ENCODE peak calls at places on chromosomes 1 and 21, in six cellular contexts. One of them, this sample, is unnamed.

GRCh38 chr1:181251001-181251712 is 162.7 kb downstream of the IER5 start:
- DNase-seq in left ventricle myocardium inferior: no peak
- DNase-seq in K562: no peak
- DNase-seq in SJSA1: no peak
- DNase-seq in PC-9: peak; percentile 25
- DNase-seq in fibroblast of lung: peak; percentile 85
- DNase-seq in this sample: peak; percentile 6

GRCh38 chr1:159826436-159827101 is at the start of gene SLAMF8:
- DNase-seq in K562: no peak
- DNase-seq in left ventricle myocardium inferior: peak; percentile 36
- DNase-seq in SJSA1: no peak
- DNase-seq in fibroblast of lung: no peak
- DNase-seq in PC-9: no peak
- DNase-seq in this sample: no peak

GRCh38 chr1:103496014-103496635 is 29.4 kb upstream of the RNPC3 start:
- DNase-seq in PC-9: no peak
- DNase-seq in SJSA1: no peak
- DNase-seq in left ventricle myocardium inferior: no peak
- DNase-seq in K562: no peak
- DNase-seq in fibroblast of lung: peak; percentile 72
- DNase-seq in this sample: no peak

GRCh38 chr1:113153116-113153803 is 80.3 kb downstream of the LRIG2 start:
- DNase-seq in K562: no peak
- DNase-seq in SJSA1: no peak
- DNase-seq in fibroblast of lung: no peak
- DNase-seq in left ventricle myocardium inferior: no peak
- DNase-seq in PC-9: no peak
- DNase-seq in this sample: peak; percentile 51

GRCh38 chr1:41726899-41727748 is 191.6 kb downstream of the HIVEP3 start:
- DNase-seq in PC-9: no peak
- DNase-seq in K562: no peak
- DNase-seq in SJSA1: no peak
- DNase-seq in fibroblast of lung: no peak
- DNase-seq in left ventricle myocardium inferior: peak; percentile 78
- DNase-seq in this sample: no peak

GRCh38 chr1:100924212-100924611 is 28.3 kb downstream of the SLC30A7 start:
- DNase-seq in left ventricle myocardium inferior: no peak
- DNase-seq in K562: no peak
- DNase-seq in PC-9: no peak
- DNase-seq in fibroblast of lung: peak; percentile 12
- DNase-seq in SJSA1: no peak
- DNase-seq in this sample: peak; percentile 4

GRCh38 chr1:54813479-54814147 is 12.5 kb upstream of the TTC22 start:
- DNase-seq in SJSA1: no peak
- DNase-seq in fibroblast of lung: no peak
- DNase-seq in left ventricle myocardium inferior: no peak
- DNase-seq in K562: no peak
- DNase-seq in PC-9: no peak
- DNase-seq in this sample: no peak

GRCh38 chr1:15997637-15998280 is 6.3 kb upstream of the SRARP start:
- DNase-seq in PC-9: no peak
- DNase-seq in K562: no peak
- DNase-seq in fibroblast of lung: no peak
- DNase-seq in SJSA1: no peak
- DNase-seq in left ventricle myocardium inferior: no peak
- DNase-seq in this sample: no peak

GRCh38 chr1:165352442-165353293 is 3.8 kb downstream of the LMX1A start:
- DNase-seq in fibroblast of lung: no peak
- DNase-seq in SJSA1: no peak
- DNase-seq in K562: no peak
- DNase-seq in left ventricle myocardium inferior: no peak
- DNase-seq in PC-9: no peak
- DNase-seq in this sample: no peak

GRCh38 chr1:178726545-178726944 is 1.5 kb downstream of the RALGPS2 start:
- DNase-seq in fibroblast of lung: no peak
- DNase-seq in PC-9: no peak
- DNase-seq in SJSA1: no peak
- DNase-seq in K562: no peak
- DNase-seq in left ventricle myocardium inferior: no peak
- DNase-seq in this sample: no peak

GRCh38 chr1:41975121-41975520 is 56.4 kb upstream of the HIVEP3 start:
- DNase-seq in fibroblast of lung: no peak
- DNase-seq in left ventricle myocardium inferior: no peak
- DNase-seq in PC-9: no peak
- DNase-seq in SJSA1: no peak
- DNase-seq in K562: no peak
- DNase-seq in this sample: no peak

GRCh38 chr1:224539971-224540370 is 76.1 kb upstream of the CNIH3 start:
- DNase-seq in SJSA1: no peak
- DNase-seq in left ventricle myocardium inferior: no peak
- DNase-seq in fibroblast of lung: peak; percentile 55
- DNase-seq in K562: no peak
- DNase-seq in PC-9: no peak
- DNase-seq in this sample: no peak

GRCh38 chr1:9242338-9242969 is 7.9 kb downstream of the H6PD start:
- DNase-seq in fibroblast of lung: peak; percentile 66
- DNase-seq in left ventricle myocardium inferior: peak; percentile 86
- DNase-seq in K562: no peak
- DNase-seq in PC-9: no peak
- DNase-seq in SJSA1: no peak
- DNase-seq in this sample: no peak

GRCh38 chr1:245475961-245476522 is 321.3 kb downstream of the KIF26B start:
- DNase-seq in left ventricle myocardium inferior: no peak
- DNase-seq in PC-9: no peak
- DNase-seq in fibroblast of lung: peak; percentile 51
- DNase-seq in K562: no peak
- DNase-seq in SJSA1: no peak
- DNase-seq in this sample: no peak

GRCh38 chr21:35969281-35969680 is 91.0 kb downstream of the SETD4 start:
- DNase-seq in PC-9: no peak
- DNase-seq in fibroblast of lung: no peak
- DNase-seq in left ventricle myocardium inferior: no peak
- DNase-seq in SJSA1: no peak
- DNase-seq in K562: no peak
- DNase-seq in this sample: no peak

GRCh38 chr1:15714438-15715136 is 21.5 kb upstream of the SLC25A34 start:
- DNase-seq in K562: no peak
- DNase-seq in PC-9: no peak
- DNase-seq in SJSA1: no peak
- DNase-seq in left ventricle myocardium inferior: no peak
- DNase-seq in fibroblast of lung: peak; percentile 96
- DNase-seq in this sample: no peak

DNA sequence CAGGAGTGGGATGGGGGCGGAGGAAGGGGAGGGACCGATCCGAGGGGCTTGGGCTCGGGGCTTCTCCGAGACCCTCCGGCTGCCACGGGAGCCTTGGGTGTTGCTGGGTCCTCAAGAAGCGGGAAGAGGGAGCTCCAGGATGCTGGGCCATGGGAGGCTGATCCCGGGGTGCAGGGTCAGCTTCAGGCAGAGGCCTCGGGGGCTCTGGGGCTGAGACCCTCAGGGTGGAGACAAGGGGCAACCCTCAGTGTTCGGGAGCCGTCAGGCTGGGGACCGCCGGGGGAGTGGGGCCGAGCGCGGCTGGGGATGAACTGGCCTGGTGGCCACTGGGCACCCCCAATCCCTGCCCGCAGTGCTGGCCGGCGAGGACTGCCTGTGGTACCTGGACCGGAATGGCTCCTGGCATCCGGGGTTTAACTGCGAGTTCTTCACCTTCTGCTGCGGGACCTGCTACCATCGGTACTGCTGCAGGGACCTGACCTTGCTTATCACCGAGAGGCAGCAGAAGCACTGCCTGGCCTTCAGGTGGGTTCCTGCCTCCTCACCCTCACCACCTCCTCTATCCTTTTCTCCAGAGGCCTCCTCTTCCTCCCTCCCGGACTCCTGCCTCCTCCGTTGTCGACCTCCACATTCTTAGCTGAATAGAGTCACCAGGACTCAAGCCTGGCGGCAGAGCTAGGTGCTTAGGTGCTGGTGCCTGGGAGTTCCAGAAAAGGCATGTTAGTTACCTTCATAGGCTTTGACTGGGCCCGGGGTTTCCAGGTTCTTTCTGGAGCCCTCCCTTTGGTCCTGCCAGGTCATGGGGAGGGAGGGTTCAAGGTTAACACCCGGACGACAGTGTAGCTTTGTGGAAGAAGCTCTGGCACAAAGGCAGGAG is 632 bp downstream of the SHISA4 start:
- DNase-seq in SJSA1: no peak
- DNase-seq in left ventricle myocardium inferior: no peak
- DNase-seq in K562: no peak
- DNase-seq in fibroblast of lung: no peak
- DNase-seq in PC-9: no peak
- DNase-seq in this sample: no peak
- H3K4me3 ChIP-seq in SJSA1: peak overlapping the region; percentile 62
- H3K4me3 ChIP-seq in left ventricle myocardium inferior: peak overlapping the region; percentile 93
- H3K4me3 ChIP-seq in K562: peak overlapping the region; percentile 14
- H3K4me3 ChIP-seq in fibroblast of lung: peak overlapping the region; percentile 70
- H3K4me3 ChIP-seq in PC-9: peak overlapping the region; percentile 88
- H3K4me3 ChIP-seq in this sample: peak overlapping the region; percentile 64

GRCh38 chr1:226589008-226589733 is 40.6 kb downstream of the STUM start:
- DNase-seq in fibroblast of lung: no peak
- DNase-seq in PC-9: no peak
- DNase-seq in SJSA1: no peak
- DNase-seq in K562: no peak
- DNase-seq in left ventricle myocardium inferior: no peak
- DNase-seq in this sample: no peak

GRCh38 chr1:226586650-226587443 is 38.3 kb downstream of the STUM start:
- DNase-seq in SJSA1: no peak
- DNase-seq in K562: no peak
- DNase-seq in fibroblast of lung: no peak
- DNase-seq in PC-9: no peak
- DNase-seq in left ventricle myocardium inferior: no peak
- DNase-seq in this sample: no peak

GRCh38 chr1:226588484-226588883 is 39.9 kb downstream of the STUM start:
- DNase-seq in SJSA1: no peak
- DNase-seq in fibroblast of lung: no peak
- DNase-seq in PC-9: no peak
- DNase-seq in left ventricle myocardium inferior: no peak
- DNase-seq in K562: no peak
- DNase-seq in this sample: no peak

GRCh38 chr1:226593541-226593940 is 45.0 kb downstream of the STUM start:
- DNase-seq in PC-9: no peak
- DNase-seq in fibroblast of lung: no peak
- DNase-seq in SJSA1: no peak
- DNase-seq in K562: no peak
- DNase-seq in left ventricle myocardium inferior: no peak
- DNase-seq in this sample: no peak

DNA sequence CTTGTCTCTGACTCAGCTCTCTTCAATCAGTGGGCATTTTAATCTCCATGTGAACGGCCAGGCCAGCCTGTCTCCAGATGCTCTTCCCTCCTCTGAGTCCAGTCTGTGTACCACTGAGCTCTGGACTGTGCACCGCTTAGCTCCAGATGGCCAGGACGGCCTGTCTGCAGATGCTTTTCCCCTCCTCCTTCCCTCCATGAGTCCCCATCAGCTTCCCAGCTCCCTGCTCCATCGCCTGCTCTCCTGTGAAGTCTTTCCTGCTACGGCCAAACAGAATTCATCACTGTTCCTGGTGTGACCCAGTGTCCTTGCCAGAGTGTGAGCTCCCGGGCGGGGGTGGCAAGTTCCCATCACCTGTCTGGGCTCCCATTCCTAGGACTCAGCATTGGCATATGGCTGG is 42.1 kb downstream of the STUM start:
- DNase-seq in K562: no peak
- DNase-seq in PC-9: no peak
- DNase-seq in fibroblast of lung: no peak
- DNase-seq in left ventricle myocardium inferior: no peak
- DNase-seq in SJSA1: no peak
- DNase-seq in this sample: no peak
- H3K27me3 ChIP-seq in K562: peaks cover 95% of the 10 kb centered on the region
- H3K27me3 ChIP-seq in PC-9: peaks cover 71% of the 10 kb centered on the region
- H3K27me3 ChIP-seq in fibroblast of lung: no peaks in the 10 kb centered on the region
- H3K27me3 ChIP-seq in left ventricle myocardium inferior: no peaks in the 10 kb centered on the region
- H3K27me3 ChIP-seq in SJSA1: peaks cover 3% of the 10 kb centered on the region
- H3K27me3 ChIP-seq in this sample: no peaks in the 10 kb centered on the region

GRCh38 chr1:222897527-222898190 is 82.8 kb downstream of the DISP1 start:
- DNase-seq in PC-9: no peak
- DNase-seq in fibroblast of lung: peak; percentile 52
- DNase-seq in SJSA1: peak; percentile 23
- DNase-seq in K562: no peak
- DNase-seq in left ventricle myocardium inferior: no peak
- DNase-seq in this sample: no peak
- H3K4me3 ChIP-seq in PC-9: peak overlapping the region; percentile 7
- H3K4me3 ChIP-seq in fibroblast of lung: peak overlapping the region; percentile 29
- H3K4me3 ChIP-seq in SJSA1: peak overlapping the region; percentile 19
- H3K4me3 ChIP-seq in K562: no peak overlapping the region
- H3K4me3 ChIP-seq in left ventricle myocardium inferior: peak overlapping the region; percentile 56
- H3K4me3 ChIP-seq in this sample: peak overlapping the region; percentile 35

DNA sequence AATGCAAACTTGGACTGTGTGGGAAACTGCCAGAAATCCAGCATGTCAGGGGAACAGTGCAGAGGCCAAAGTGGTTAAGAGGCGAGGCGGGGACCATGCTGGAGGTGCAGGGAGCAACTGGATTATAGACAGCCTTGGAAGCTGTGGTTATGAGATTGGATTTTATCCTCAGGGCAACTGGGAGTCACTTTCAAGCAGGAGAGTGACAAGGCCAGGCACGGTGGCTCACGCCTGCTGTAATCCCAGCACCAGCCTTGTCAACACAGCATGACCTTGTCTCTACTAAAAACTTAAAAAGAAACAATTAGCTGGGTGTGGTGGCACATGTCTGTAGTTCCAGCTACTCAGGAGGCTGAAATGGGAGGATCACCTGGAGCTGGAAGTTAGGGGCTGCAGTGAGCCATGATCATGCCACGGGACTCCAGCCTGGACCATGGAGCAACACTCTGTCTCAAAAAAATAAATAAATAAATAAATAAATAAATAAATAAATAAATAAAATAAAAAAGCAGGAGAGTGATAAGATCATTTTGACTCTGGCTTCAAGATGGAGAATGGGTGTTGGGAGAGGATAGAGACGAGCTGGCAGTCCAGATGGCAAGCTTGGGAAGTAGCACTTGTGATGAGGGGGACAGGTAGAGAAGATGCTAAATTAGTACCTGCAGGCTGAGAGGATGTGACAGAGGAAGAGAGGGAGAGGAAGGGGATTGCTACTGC is 3.5 kb downstream of the HAPLN2 start:
- DNase-seq in SJSA1: no peak
- DNase-seq in PC-9: no peak
- DNase-seq in K562: no peak
- DNase-seq in left ventricle myocardium inferior: no peak
- DNase-seq in fibroblast of lung: no peak
- DNase-seq in this sample: no peak
- H3K27me3 ChIP-seq in SJSA1: peaks cover 68% of the 10 kb centered on the region
- H3K27me3 ChIP-seq in PC-9: peaks cover 34% of the 10 kb centered on the region
- H3K27me3 ChIP-seq in K562: no peaks in the 10 kb centered on the region
- H3K27me3 ChIP-seq in left ventricle myocardium inferior: peaks cover 56% of the 10 kb centered on the region
- H3K27me3 ChIP-seq in fibroblast of lung: peaks cover 62% of the 10 kb centered on the region
- H3K27me3 ChIP-seq in this sample: peaks cover 58% of the 10 kb centered on the region

GRCh38 chr1:243487649-243488227 is 231.9 kb downstream of the SDCCAG8 start:
- DNase-seq in SJSA1: no peak
- DNase-seq in fibroblast of lung: peak; percentile 15
- DNase-seq in left ventricle myocardium inferior: no peak
- DNase-seq in K562: peak; percentile 83
- DNase-seq in PC-9: no peak
- DNase-seq in this sample: no peak
- H3K4me3 ChIP-seq in SJSA1: no peak overlapping the region
- H3K4me3 ChIP-seq in fibroblast of lung: no peak overlapping the region
- H3K4me3 ChIP-seq in left ventricle myocardium inferior: no peak overlapping the region
- H3K4me3 ChIP-seq in K562: no peak overlapping the region
- H3K4me3 ChIP-seq in PC-9: no peak overlapping the region
- H3K4me3 ChIP-seq in this sample: no peak overlapping the region